ENCODE peak calls at places on chromosomes 6 and 20, in nine cellular contexts. V, A, S, F, O, X, E, W and Y are unnamed samples. For H3K36me3, the result is how much of the 10 kb centered on the place peaks cover.

GRCh38 chr6:97282238-97282725 is 734 bp downstream of the MMS22L start:
- DNase-seq in V (no peak), A (no peak), S (peak), F (peak), O (no peak), X (peak), E (no peak), W (no peak), Y (no peak)

GRCh38 chr6:42354707-42355106 is 97.0 kb downstream of the TRERF1 start:
- DNase-seq in V (no peak), A (peak), S (peak), F (no peak), O (no peak), X (no peak), E (no peak), W (no peak), Y (no peak)

GRCh38 chr6:11755725-11756124 is 22.9 kb downstream of the ADTRP start:
- DNase-seq in V (no peak), A (no peak), S (no peak), F (no peak), O (no peak), X (no peak), E (no peak), W (no peak), Y (no peak)

GRCh38 chr20:37969949-37970855 is 63.1 kb downstream of the TTI1 start:
- DNase-seq in V (no peak), A (no peak), S (no peak), F (peak), O (peak), X (no peak), E (no peak), W (no peak), Y (no peak)

GRCh38 chr6:25144919-25145318 is 134.3 kb upstream of the CARMIL1 start:
- DNase-seq in V (no peak), A (no peak), S (no peak), F (no peak), O (no peak), X (no peak), E (no peak), W (no peak), Y (no peak)

GRCh38 chr20:58547527-58548475 is 32.6 kb upstream of the APCDD1L start:
- DNase-seq in V (no peak), A (peak), S (peak), F (no peak), O (peak), X (peak), E (no peak), W (no peak), Y (no peak)

GRCh38 chr6:82877213-82878195 is 188.1 kb downstream of the UBE3D start:
- DNase-seq in V (no peak), A (no peak), S (no peak), F (no peak), O (no peak), X (no peak), E (no peak), W (no peak), Y (no peak)

GRCh38 chr20:38073307-38074010 is 39.9 kb downstream of the RPRD1B start:
- DNase-seq in V (peak), A (peak), S (peak), F (peak), O (peak), X (peak), E (peak), W (peak), Y (no peak)

GRCh38 chr20:36575066-36575743 is 1.8 kb downstream of the TGIF2 start:
- DNase-seq in V (peak), A (peak), S (peak), F (peak), O (peak), X (peak), E (peak), W (peak), Y (peak)

GRCh38 chr20:38692436-38693411 is 31.6 kb upstream of the SLC32A1 start:
- DNase-seq in V (peak), A (peak), S (peak), F (peak), O (peak), X (peak), E (peak), W (peak), Y (no peak)

GRCh38 chr20:50464026-50464724 is 46.0 kb upstream of the PTPN1 start:
- DNase-seq in V (peak), A (peak), S (peak), F (peak), O (peak), X (peak), E (peak), W (peak), Y (peak)

GRCh38 chr6:83917001-83917400 is 57.5 kb downstream of the CYB5R4 start:
- DNase-seq in V (no peak), A (peak), S (no peak), F (no peak), O (no peak), X (no peak), E (no peak), W (no peak), Y (no peak)

GRCh38 chr20:58214310-58214709 is 14.1 kb downstream of the ANKRD60 start:
- DNase-seq in V (no peak), A (no peak), S (no peak), F (no peak), O (no peak), X (no peak), E (no peak), W (no peak), Y (no peak)

GRCh38 chr6:56914791-56915658 is 39.9 kb upstream of the BEND6 start:
- DNase-seq in V (peak), A (no peak), S (no peak), F (no peak), O (no peak), X (no peak), E (no peak), W (peak), Y (no peak)

GRCh38 chr6:40373267-40373666 is 213.9 kb downstream of the LRFN2 start:
- DNase-seq in V (no peak), A (no peak), S (no peak), F (no peak), O (no peak), X (no peak), E (no peak), W (no peak), Y (no peak)

GRCh38 chr6:32171234-32171633 is 4.7 kb downstream of the AGPAT1 start:
- DNase-seq in V (no peak), A (no peak), S (no peak), F (no peak), O (no peak), X (no peak), E (no peak), W (no peak), Y (no peak)
- H3K36me3 ChIP-seq in V (under half), A (under half), S (under half), F (under half), O (half or more), X (under half), E (under half), W (under half), Y (under half)

GRCh38 chr20:5990946-5991345 is 40.5 kb downstream of the MCM8 start:
- DNase-seq in V (no peak), A (no peak), S (no peak), F (no peak), O (no peak), X (no peak), E (no peak), W (no peak), Y (no peak)
- H3K36me3 ChIP-seq in V (under half), A (under half), S (under half), F (under half), O (half or more), X (under half), E (under half), W (under half), Y (under half)

GRCh38 chr20:62126141-62126540 is 3.9 kb downstream of the LSM14B start:
- DNase-seq in V (no peak), A (no peak), S (no peak), F (no peak), O (no peak), X (no peak), E (no peak), W (no peak), Y (no peak)
- H3K36me3 ChIP-seq in V (half or more), A (half or more), S (half or more), F (half or more), O (half or more), X (half or more), E (under half), W (under half), Y (half or more)

GRCh38 chr20:35320396-35321126 is 28.3 kb upstream of the FAM83C start:
- DNase-seq in V (no peak), A (peak), S (no peak), F (no peak), O (no peak), X (peak), E (no peak), W (no peak), Y (no peak)
- H3K36me3 ChIP-seq in V (under half), A (under half), S (under half), F (under half), O (under half), X (under half), E (under half), W (under half), Y (under half)

DNA sequence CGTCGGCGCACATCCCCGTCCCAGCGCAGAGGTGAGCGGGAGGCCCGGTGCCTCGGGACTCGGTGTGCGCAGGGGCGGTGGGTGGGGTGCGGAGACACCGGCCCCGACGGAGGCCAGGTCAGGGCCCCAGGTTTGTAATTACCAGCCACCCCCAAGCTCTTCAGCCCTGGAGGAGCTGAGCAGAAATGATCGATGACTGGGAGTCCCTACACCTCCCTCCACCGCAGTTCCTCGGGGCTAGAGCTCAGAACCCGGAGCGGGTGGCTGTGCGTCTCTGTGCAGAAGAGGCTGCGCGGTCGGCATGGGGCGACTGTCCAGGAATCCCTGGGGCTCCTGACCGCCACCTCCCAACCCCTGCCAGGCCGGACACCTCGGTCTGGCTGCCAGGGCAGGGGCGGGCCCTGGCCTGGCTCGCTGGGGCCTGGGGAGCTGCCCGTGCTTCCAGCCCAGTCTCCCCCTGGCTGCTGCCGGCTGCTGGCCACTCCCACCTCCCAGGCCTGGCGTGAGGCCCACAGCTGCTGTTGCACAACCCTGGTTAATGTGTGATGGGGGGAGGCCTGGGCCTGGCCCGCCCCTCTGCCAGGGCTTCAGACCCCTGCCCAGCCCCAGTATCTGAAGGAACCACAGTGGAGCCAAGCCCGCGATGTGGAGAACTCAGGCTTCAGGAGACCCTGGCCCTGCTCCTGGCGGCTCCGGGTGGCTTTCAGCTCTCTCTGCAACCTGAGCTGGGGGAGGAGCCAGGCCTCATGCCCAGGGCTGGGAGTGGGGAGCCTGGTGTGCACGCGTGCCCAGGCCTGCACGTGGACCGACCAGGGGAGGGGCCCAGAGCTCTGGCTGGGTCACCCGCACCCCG is 1.2 kb downstream of the SLC2A4RG start:
- DNase-seq in V (peak), A (peak), S (peak), F (peak), O (peak), X (peak), E (peak), W (peak), Y (peak)
- H3K36me3 ChIP-seq in V (under half), A (under half), S (under half), F (under half), O (under half), X (under half), E (under half), W (under half), Y (under half)

DNA sequence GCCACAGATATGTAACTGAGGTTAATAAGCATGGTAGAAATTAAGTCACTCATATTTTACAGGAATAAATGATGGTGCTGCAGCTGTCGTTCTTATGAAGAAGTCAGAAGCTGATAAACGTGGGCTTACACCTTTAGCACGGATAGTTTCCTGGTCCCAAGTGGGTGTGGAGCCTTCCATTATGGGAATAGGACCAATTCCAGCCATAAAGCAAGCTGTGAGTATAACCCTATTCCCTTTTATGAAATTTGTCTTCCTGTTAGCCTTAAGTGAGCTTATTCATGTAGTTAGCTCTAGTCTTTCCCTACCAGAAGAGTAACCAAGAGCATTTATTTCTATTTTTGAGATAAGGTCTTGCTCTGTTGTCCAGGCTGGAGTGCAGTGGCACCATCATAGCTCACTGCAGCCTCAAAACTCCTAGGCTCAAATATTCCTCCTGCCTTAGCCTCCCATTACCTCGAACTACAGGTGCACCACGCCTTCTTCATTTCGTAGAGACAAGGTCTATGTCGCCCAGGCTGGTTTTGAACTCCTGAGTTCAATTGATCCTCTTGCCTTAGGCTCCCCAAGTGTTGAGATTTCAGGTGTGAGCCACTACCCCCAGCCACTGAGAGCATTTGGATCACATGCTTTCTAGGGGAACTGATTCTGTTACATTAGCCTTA is 12.0 kb downstream of the TCP1 start:
- DNase-seq in V (no peak), A (no peak), S (no peak), F (no peak), O (no peak), X (no peak), E (no peak), W (no peak), Y (no peak)
- H3K36me3 ChIP-seq in V (half or more), A (under half), S (half or more), F (half or more), O (half or more), X (half or more), E (under half), W (under half), Y (half or more)

GRCh38 chr20:60063739-60064138 is 105.5 kb downstream of the CDH26 start:
- DNase-seq in V (no peak), A (no peak), S (no peak), F (no peak), O (peak), X (no peak), E (no peak), W (no peak), Y (no peak)

GRCh38 chr20:60060593-60060992 is 102.4 kb downstream of the CDH26 start:
- DNase-seq in V (no peak), A (no peak), S (no peak), F (peak), O (peak), X (no peak), E (no peak), W (no peak), Y (no peak)

GRCh38 chr20:60060006-60060557 is 101.9 kb downstream of the CDH26 start:
- DNase-seq in V (no peak), A (no peak), S (no peak), F (no peak), O (peak), X (no peak), E (no peak), W (no peak), Y (no peak)

GRCh38 chr20:60064554-60064953 is 106.3 kb downstream of the CDH26 start:
- DNase-seq in V (no peak), A (no peak), S (no peak), F (no peak), O (peak), X (no peak), E (no peak), W (no peak), Y (no peak)

GRCh38 chr20:60062431-60063336 is 104.5 kb downstream of the CDH26 start:
- DNase-seq in V (no peak), A (peak), S (peak), F (no peak), O (peak), X (peak), E (no peak), W (no peak), Y (no peak)
- H3K36me3 ChIP-seq in V (under half), A (under half), S (under half), F (under half), O (under half), X (under half), E (under half), W (under half), Y (under half)

GRCh38 chr6:13292774-13293173 is 35.6 kb downstream of the TBC1D7 start:
- DNase-seq in V (no peak), A (no peak), S (no peak), F (no peak), O (peak), X (no peak), E (no peak), W (no peak), Y (no peak)
- H3K36me3 ChIP-seq in V (half or more), A (under half), S (under half), F (under half), O (half or more), X (under half), E (under half), W (under half), Y (half or more)